ENCODE peak calls at places on chromosomes 4 and X, in four cellular contexts. One of them, this sample, is unnamed.

GRCh38 chr4:41532880-41533279 is 5.1 kb upstream of the LIMCH1 start:
- DNase-seq in keratinocyte: no peak
- DNase-seq in fibroblast of lung: no peak
- DNase-seq in astrocyte: no peak
- DNase-seq in this sample: no peak

GRCh38 chrX:129523076-129524055 is at the start of gene SMARCA1:
- DNase-seq in keratinocyte: no peak
- DNase-seq in fibroblast of lung: peak; percentile 70
- DNase-seq in astrocyte: peak; percentile 61
- DNase-seq in this sample: peak; percentile 12

GRCh38 chr4:17512973-17513665 is 1.2 kb upstream of the QDPR start:
- DNase-seq in keratinocyte: peak; percentile 38
- DNase-seq in fibroblast of lung: no peak
- DNase-seq in astrocyte: no peak
- DNase-seq in this sample: no peak

GRCh38 chrX:74535211-74535621 is 79.2 kb downstream of the RLIM start:
- DNase-seq in keratinocyte: no peak
- DNase-seq in fibroblast of lung: peak; percentile 63
- DNase-seq in astrocyte: peak; percentile 45
- DNase-seq in this sample: peak; percentile 54

GRCh38 chr4:115851918-115852766 is 738.7 kb upstream of the NDST4 start:
- DNase-seq in keratinocyte: no peak
- DNase-seq in fibroblast of lung: peak; percentile 17
- DNase-seq in astrocyte: peak; percentile 8
- DNase-seq in this sample: peak; percentile 59

GRCh38 chr4:83454626-83455025 is 997 bp downstream of the HELQ start:
- DNase-seq in keratinocyte: no peak
- DNase-seq in fibroblast of lung: peak; percentile 17
- DNase-seq in astrocyte: peak; percentile 6
- DNase-seq in this sample: no peak

GRCh38 chr4:113682730-113683129 is 78.8 kb downstream of the CAMK2D start:
- DNase-seq in keratinocyte: no peak
- DNase-seq in fibroblast of lung: peak; percentile 77
- DNase-seq in astrocyte: peak; percentile 66
- DNase-seq in this sample: peak; percentile 70

GRCh38 chr4:177282284-177282683 is 27.4 kb upstream of the NEIL3 start:
- DNase-seq in keratinocyte: no peak
- DNase-seq in fibroblast of lung: no peak
- DNase-seq in astrocyte: no peak
- DNase-seq in this sample: no peak

GRCh38 chr4:89486673-89487072 is 179.1 kb upstream of the GPRIN3 start:
- DNase-seq in keratinocyte: no peak
- DNase-seq in fibroblast of lung: no peak
- DNase-seq in astrocyte: no peak
- DNase-seq in this sample: no peak

GRCh38 chr4:168755643-168756482 is 254.2 kb downstream of the CBR4 start:
- DNase-seq in keratinocyte: no peak
- DNase-seq in fibroblast of lung: peak; percentile 45
- DNase-seq in astrocyte: no peak
- DNase-seq in this sample: peak; percentile 27

GRCh38 chr4:175470141-175470540 is 341.9 kb downstream of the GPM6A start:
- DNase-seq in keratinocyte: no peak
- DNase-seq in fibroblast of lung: peak; percentile 77
- DNase-seq in astrocyte: peak; percentile 64
- DNase-seq in this sample: peak; percentile 64

GRCh38 chr4:74206088-74206826 is 48.3 kb downstream of the MTHFD2L start:
- DNase-seq in keratinocyte: no peak
- DNase-seq in fibroblast of lung: peak; percentile 97
- DNase-seq in astrocyte: peak; percentile 96
- DNase-seq in this sample: no peak

DNA sequence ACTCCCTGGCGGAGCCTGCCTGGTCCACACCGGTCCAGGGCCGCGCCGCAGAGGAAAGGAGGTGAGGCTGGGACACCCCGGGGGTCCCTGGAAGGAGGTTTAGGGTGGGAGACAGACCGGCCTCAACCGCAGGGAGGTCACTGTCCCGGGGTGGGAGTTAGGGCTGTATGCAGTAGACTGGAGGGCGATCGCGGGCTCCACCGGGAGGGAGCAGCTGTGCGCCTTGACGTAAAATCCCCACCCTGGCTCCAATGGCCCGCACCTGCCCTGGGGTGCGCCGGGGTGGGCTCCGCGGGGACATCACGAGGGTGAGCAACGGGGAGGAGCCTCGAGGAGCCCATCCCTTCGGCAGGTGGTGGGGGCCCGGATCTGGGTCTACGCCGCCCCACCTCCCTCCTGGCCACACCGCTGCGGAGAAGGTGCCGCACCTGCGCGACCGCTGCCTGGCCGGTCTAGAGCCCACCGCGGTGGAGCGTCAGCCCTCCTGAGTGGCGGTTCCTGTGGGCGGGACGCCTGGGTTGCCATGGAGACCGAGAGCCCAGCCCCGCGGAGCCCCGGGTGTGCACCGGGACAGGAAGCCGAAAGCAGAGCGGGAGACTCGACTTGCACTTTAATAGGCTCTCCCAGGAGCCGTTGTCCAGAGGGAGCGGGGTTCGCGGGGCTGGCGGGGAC is 105.1 kb downstream of the ADRA2C start:
- DNase-seq in keratinocyte: no peak
- DNase-seq in fibroblast of lung: no peak
- DNase-seq in astrocyte: no peak
- DNase-seq in this sample: no peak
- TF ChIP-seq EZH2 in keratinocyte: peak; percentile 48
- TF ChIP-seq EZH2 in fibroblast of lung: peak; percentile 19
- TF ChIP-seq EZH2 in astrocyte: peak; percentile 65
- TF ChIP-seq EZH2 in this sample: no peak

GRCh38 chrX:41518841-41519220 is 71.7 kb downstream of the NYX start:
- DNase-seq in keratinocyte: no peak
- DNase-seq in fibroblast of lung: peak; percentile 14
- DNase-seq in astrocyte: no peak
- DNase-seq in this sample: no peak

GRCh38 chrX:41514179-41514578 is 67.0 kb downstream of the NYX start:
- DNase-seq in keratinocyte: no peak
- DNase-seq in fibroblast of lung: no peak
- DNase-seq in astrocyte: no peak
- DNase-seq in this sample: no peak

GRCh38 chrX:41518127-41518840 is 71.1 kb downstream of the NYX start:
- DNase-seq in keratinocyte: no peak
- DNase-seq in fibroblast of lung: no peak
- DNase-seq in astrocyte: no peak
- DNase-seq in this sample: no peak

GRCh38 chrX:41515376-41515775 is 68.2 kb downstream of the NYX start:
- DNase-seq in keratinocyte: no peak
- DNase-seq in fibroblast of lung: no peak
- DNase-seq in astrocyte: no peak
- DNase-seq in this sample: no peak

DNA sequence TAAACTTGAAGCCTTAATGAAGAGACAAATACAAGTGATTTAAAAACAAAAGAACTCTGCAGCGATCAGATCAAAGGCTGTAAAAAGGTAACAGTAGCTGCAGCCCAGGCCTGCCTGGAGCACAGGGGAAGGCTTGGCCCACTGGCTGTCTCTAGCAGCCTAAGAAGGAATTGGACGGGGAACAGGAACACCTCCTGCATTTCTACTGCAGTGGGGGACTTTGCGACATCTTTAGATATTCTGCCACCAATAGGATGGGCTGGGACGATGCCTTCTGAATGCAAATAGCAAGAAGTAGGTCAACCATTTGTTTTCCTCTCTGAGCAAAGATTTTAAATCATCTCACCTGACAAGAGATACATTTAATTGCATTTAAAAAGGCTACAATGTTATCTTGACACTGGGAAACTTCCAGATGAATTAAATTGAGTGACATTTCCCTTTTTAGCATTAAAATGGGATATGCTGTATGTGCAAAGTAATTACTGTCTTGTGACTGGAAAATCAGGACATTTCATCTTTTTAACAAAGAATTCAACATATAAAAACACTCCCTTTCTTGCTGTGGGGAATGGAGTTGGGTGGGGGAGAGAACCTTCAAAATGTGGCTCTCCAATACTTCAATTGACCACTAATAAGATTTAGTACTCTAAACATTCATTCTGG is 70.0 kb downstream of the NYX start:
- DNase-seq in keratinocyte: no peak
- DNase-seq in fibroblast of lung: no peak
- DNase-seq in astrocyte: no peak
- DNase-seq in this sample: no peak
- H3K4me3 ChIP-seq in keratinocyte: no peak overlapping the region
- H3K4me3 ChIP-seq in fibroblast of lung: no peak overlapping the region
- H3K4me3 ChIP-seq in astrocyte: no peak overlapping the region
- H3K4me3 ChIP-seq in this sample: no peak overlapping the region

DNA sequence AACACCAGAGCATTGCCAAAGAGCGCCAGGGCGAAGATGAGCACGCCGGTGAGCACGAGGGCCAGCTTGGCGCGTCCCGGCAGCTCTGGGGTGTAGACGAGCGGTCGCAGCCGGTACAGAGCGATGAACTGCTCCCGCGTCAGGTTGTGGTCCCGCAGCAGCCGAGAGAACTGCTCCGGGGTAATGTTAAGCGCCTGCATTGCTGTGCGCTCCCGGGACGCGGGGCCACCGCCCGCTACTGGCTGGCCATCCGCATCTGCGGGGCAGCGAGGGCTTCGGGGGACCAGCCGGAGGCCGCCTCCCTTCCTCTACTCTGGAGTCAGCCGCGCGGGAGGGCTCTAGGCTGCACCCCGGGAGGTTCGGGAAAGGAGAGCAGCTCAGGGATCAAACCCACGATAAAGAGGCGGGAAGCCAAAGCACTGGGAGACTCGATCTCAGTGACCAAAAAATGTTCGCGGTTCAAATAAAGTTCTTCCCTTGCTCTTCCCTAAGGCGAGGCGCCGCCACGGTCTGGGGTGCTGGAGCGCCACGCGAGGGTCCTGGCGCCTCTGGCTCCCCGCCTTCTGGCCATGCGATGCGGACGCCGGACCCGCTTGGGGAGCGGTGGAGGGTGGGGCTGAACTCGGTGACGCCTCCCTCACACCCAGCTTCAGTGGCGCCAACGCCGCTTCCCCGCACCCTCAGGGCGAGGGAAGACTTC is at the start of gene QRFPR:
- DNase-seq in keratinocyte: no peak
- DNase-seq in fibroblast of lung: peak; percentile 7
- DNase-seq in astrocyte: no peak
- DNase-seq in this sample: no peak
- TF ChIP-seq EZH2 in keratinocyte: peak; percentile 75
- TF ChIP-seq EZH2 in fibroblast of lung: peak; percentile 11
- TF ChIP-seq EZH2 in astrocyte: peak; percentile 82
- TF ChIP-seq EZH2 in this sample: no peak

GRCh38 chrX:40099046-40099968 is 1.5 kb upstream of the BCOR start:
- DNase-seq in keratinocyte: no peak
- DNase-seq in fibroblast of lung: no peak
- DNase-seq in astrocyte: no peak
- DNase-seq in this sample: no peak
- H3K4me3 ChIP-seq in keratinocyte: peak overlapping the region; percentile 52
- H3K4me3 ChIP-seq in fibroblast of lung: peak overlapping the region; percentile 63
- H3K4me3 ChIP-seq in astrocyte: peak overlapping the region; percentile 46
- H3K4me3 ChIP-seq in this sample: peak overlapping the region; percentile 76

DNA sequence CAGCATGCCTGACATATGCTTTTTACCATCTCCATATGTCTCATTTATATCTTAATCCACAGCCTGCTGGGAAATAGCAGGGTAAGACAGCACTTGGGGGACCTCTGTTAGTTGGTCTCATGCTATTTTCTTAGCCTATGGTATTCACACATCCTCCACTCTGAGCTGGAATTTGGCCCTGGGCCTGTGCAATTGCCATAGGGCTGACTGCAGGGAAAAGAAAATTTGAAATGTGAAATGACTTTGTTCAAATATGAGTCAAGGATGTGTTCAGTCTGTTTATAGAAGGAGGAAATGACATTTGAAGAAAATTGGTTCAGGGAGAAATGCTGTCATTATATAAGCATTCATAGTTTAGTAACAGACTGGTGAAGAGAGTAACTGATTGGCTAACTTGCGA is 9.6 kb upstream of the MAP7D3 start:
- DNase-seq in keratinocyte: no peak
- DNase-seq in fibroblast of lung: peak; percentile 79
- DNase-seq in astrocyte: peak; percentile 69
- DNase-seq in this sample: peak; percentile 87
- TF ChIP-seq EZH2 in keratinocyte: no peak
- TF ChIP-seq EZH2 in fibroblast of lung: no peak
- TF ChIP-seq EZH2 in astrocyte: no peak
- TF ChIP-seq EZH2 in this sample: no peak

GRCh38 chrX:13194291-13195103 is 125.4 kb downstream of the ATXN3L start:
- DNase-seq in keratinocyte: no peak
- DNase-seq in fibroblast of lung: peak; percentile 37
- DNase-seq in astrocyte: peak; percentile 40
- DNase-seq in this sample: peak; percentile 70
- H3K4me3 ChIP-seq in keratinocyte: no peak overlapping the region
- H3K4me3 ChIP-seq in fibroblast of lung: no peak overlapping the region
- H3K4me3 ChIP-seq in astrocyte: no peak overlapping the region
- H3K4me3 ChIP-seq in this sample: no peak overlapping the region

DNA sequence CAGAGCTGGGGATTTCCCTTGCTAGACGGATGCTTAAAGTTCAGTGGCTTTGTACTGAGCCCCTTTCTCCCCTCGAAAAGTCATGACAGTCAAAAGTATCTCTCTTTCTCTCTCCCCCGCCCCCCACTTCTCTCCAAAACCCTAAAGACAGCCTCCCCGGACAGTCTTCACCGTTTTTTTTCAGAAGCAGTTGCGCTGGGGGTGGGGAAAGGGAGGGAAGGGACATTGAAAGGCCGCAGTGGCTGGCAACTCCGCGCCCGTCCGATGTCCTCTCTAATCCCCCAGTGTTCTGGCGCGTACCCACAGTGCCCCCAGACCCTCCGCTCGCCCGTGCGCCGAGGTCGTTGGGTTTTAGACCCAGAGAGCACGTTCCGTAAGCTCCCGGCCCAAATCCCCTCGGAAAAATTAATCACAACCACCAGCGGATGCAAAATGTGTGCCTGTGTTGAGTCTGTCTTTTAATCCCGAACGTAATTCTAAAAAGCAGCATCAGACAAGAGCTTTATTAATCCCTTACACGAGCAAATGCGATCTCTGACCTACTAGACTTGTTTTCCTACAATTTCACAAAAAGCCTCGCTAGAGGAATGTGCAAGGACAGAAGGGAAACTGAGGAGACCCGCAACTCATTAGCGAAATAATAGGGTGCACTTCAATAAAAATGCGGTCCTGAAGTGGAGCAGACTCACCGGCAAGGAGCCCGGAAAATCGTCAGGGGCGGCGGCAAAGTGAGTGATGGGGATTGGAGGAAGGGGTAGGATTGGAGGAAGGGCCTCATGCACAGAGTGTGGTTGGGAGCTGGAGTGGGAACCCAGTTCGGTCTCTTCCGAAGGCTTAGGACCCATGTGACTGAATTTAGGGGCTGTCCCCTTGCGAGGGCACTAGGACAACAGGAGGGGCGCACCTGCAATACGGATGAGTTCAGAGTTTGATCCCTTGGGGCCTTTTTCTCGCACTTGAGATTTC is 12.2 kb upstream of the PRDM8 start:
- DNase-seq in keratinocyte: no peak
- DNase-seq in fibroblast of lung: peak; percentile 49
- DNase-seq in astrocyte: no peak
- DNase-seq in this sample: peak; percentile 10
- TF ChIP-seq EZH2 in keratinocyte: no peak
- TF ChIP-seq EZH2 in fibroblast of lung: no peak
- TF ChIP-seq EZH2 in astrocyte: no peak
- TF ChIP-seq EZH2 in this sample: no peak

DNA sequence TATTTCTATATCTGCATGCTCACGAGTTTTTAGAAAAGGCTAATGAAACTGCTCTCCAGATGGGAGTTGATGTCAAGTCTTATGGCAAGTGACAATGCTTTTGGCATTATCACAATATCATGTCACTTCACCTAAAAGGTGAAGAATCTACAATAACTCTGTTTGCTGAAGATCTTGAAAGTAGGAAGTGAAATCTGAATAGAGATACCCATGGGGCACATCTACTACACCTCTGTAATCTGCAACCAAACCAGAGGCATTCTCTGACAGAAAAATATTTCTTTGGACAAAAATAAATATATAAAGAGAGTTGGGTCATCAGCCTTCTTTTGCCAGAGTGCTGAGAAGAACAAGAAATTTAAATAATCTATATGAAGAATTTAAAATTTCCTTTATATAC is 3.9 kb upstream of the VAMP7 start:
- DNase-seq in keratinocyte: no peak
- DNase-seq in fibroblast of lung: no peak
- DNase-seq in astrocyte: no peak
- DNase-seq in this sample: no peak
- H3K4me3 ChIP-seq in keratinocyte: no peak overlapping the region
- H3K4me3 ChIP-seq in fibroblast of lung: no peak overlapping the region
- H3K4me3 ChIP-seq in astrocyte: no peak overlapping the region
- H3K4me3 ChIP-seq in this sample: no peak overlapping the region

This sample was measured in PC-3.